ENCODE peak calls at places on chromosomes 2 and 18, in five cellular contexts. One of them, this sample, is unnamed.

GRCh38 chr2:120892967-120893667 is 157.4 kb downstream of the GLI2 start:
- DNase-seq in HepG2: no peak
- DNase-seq in K562: no peak
- DNase-seq in A549: no peak
- DNase-seq in GM23338: no peak
- DNase-seq in this sample: no peak

GRCh38 chr2:38966006-38966405 is 76.3 kb downstream of the ARHGEF33 start:
- DNase-seq in GM23338: no peak
- DNase-seq in K562: no peak
- DNase-seq in A549: no peak
- DNase-seq in HepG2: no peak
- DNase-seq in this sample: no peak

GRCh38 chr2:55452879-55453278 is 33.2 kb upstream of the CCDC88A start:
- DNase-seq in A549: no peak
- DNase-seq in GM23338: no peak
- DNase-seq in K562: no peak
- DNase-seq in HepG2: no peak
- DNase-seq in this sample: no peak

GRCh38 chr18:44801796-44802195 is 121.1 kb downstream of the SETBP1 start:
- DNase-seq in K562: no peak
- DNase-seq in A549: no peak
- DNase-seq in HepG2: no peak
- DNase-seq in GM23338: no peak
- DNase-seq in this sample: no peak

GRCh38 chr2:180523629-180524340 is 456.6 kb upstream of the UBE2E3 start:
- DNase-seq in A549: peak
- DNase-seq in K562: no peak
- DNase-seq in HepG2: no peak
- DNase-seq in GM23338: no peak
- DNase-seq in this sample: no peak

GRCh38 chr18:3179430-3180089 is 40.2 kb downstream of the MYOM1 start:
- DNase-seq in A549: no peak
- DNase-seq in K562: peak
- DNase-seq in GM23338: no peak
- DNase-seq in HepG2: no peak
- DNase-seq in this sample: peak

GRCh38 chr2:150997066-150997465 is 264.6 kb downstream of the RBM43 start:
- DNase-seq in K562: no peak
- DNase-seq in HepG2: no peak
- DNase-seq in GM23338: no peak
- DNase-seq in A549: no peak
- DNase-seq in this sample: no peak

GRCh38 chr2:96152301-96153165 is 7.3 kb upstream of the DUSP2 start:
- DNase-seq in A549: no peak
- DNase-seq in K562: no peak
- DNase-seq in HepG2: no peak
- DNase-seq in GM23338: no peak
- DNase-seq in this sample: no peak

GRCh38 chr2:173079968-173080860 is 4.6 kb downstream of the MAP3K20 start:
- DNase-seq in HepG2: no peak
- DNase-seq in GM23338: no peak
- DNase-seq in A549: peak
- DNase-seq in K562: no peak
- DNase-seq in this sample: no peak

GRCh38 chr2:75790121-75790520 is 79.4 kb upstream of the GCFC2 start:
- DNase-seq in GM23338: no peak
- DNase-seq in HepG2: no peak
- DNase-seq in A549: no peak
- DNase-seq in K562: no peak
- DNase-seq in this sample: no peak

GRCh38 chr2:133490412-133490958 is 77.8 kb downstream of the NCKAP5 start:
- DNase-seq in HepG2: no peak
- DNase-seq in K562: no peak
- DNase-seq in A549: no peak
- DNase-seq in GM23338: no peak
- DNase-seq in this sample: no peak

GRCh38 chr18:46096651-46097300 is 1.3 kb downstream of the ATP5F1A start:
- DNase-seq in GM23338: no peak
- DNase-seq in A549: peak
- DNase-seq in HepG2: no peak
- DNase-seq in K562: peak
- DNase-seq in this sample: no peak

GRCh38 chr2:189854956-189855355 is 70.7 kb downstream of the PMS1 start:
- DNase-seq in HepG2: no peak
- DNase-seq in GM23338: no peak
- DNase-seq in A549: no peak
- DNase-seq in K562: no peak
- DNase-seq in this sample: no peak
- TF ChIP-seq JUNB in HepG2: no peak
- TF ChIP-seq JUNB in GM23338: no peak
- TF ChIP-seq JUNB in A549: no peak
- TF ChIP-seq JUNB in K562: no peak
- TF ChIP-seq JUNB in this sample: no peak

GRCh38 chr18:74831571-74832250 is 234.0 kb downstream of the ZNF407 start:
- DNase-seq in A549: no peak
- DNase-seq in GM23338: no peak
- DNase-seq in K562: no peak
- DNase-seq in HepG2: no peak
- DNase-seq in this sample: no peak
- TF ChIP-seq JUNB in A549: no peak
- TF ChIP-seq JUNB in GM23338: no peak
- TF ChIP-seq JUNB in K562: no peak
- TF ChIP-seq JUNB in HepG2: no peak
- TF ChIP-seq JUNB in this sample: no peak

GRCh38 chr2:221425353-221425752 is 146.8 kb downstream of the EPHA4 start:
- DNase-seq in GM23338: no peak
- DNase-seq in K562: no peak
- DNase-seq in HepG2: no peak
- DNase-seq in A549: no peak
- DNase-seq in this sample: no peak

GRCh38 chr2:221426929-221427328 is 145.2 kb downstream of the EPHA4 start:
- DNase-seq in GM23338: no peak
- DNase-seq in HepG2: no peak
- DNase-seq in A549: no peak
- DNase-seq in K562: no peak
- DNase-seq in this sample: no peak

GRCh38 chr2:221422516-221423211 is 149.4 kb downstream of the EPHA4 start:
- DNase-seq in K562: no peak
- DNase-seq in A549: peak
- DNase-seq in GM23338: no peak
- DNase-seq in HepG2: no peak
- DNase-seq in this sample: no peak

GRCh38 chr2:221420245-221420644 is 151.9 kb downstream of the EPHA4 start:
- DNase-seq in A549: no peak
- DNase-seq in GM23338: no peak
- DNase-seq in HepG2: no peak
- DNase-seq in K562: no peak
- DNase-seq in this sample: peak

GRCh38 chr2:221423212-221423804 is 148.8 kb downstream of the EPHA4 start:
- DNase-seq in HepG2: no peak
- DNase-seq in GM23338: no peak
- DNase-seq in K562: no peak
- DNase-seq in A549: no peak
- DNase-seq in this sample: no peak
- TF ChIP-seq JUNB in HepG2: no peak
- TF ChIP-seq JUNB in GM23338: no peak
- TF ChIP-seq JUNB in K562: no peak
- TF ChIP-seq JUNB in A549: no peak
- TF ChIP-seq JUNB in this sample: no peak

DNA sequence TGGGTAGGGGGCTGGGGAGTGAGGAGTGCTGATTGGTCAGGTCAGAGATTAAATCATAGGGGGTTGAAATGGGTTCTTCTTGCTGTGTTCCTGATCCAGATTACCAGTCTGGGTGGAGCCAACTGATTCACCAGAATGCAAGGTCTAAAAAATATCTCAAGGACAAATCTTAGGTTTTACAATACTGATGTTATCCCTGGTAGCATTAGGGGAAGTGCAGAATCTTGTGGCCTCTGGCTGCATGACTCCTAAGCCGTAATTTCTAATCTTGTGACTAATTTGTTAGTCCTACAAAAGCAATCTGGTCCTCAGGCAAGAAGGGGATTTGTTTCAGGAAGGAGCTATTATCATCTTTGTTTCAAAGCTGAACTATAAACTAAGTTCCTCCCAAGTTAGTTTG is 289.2 kb upstream of the KYNU start:
- DNase-seq in HepG2: no peak
- DNase-seq in A549: no peak
- DNase-seq in GM23338: no peak
- DNase-seq in K562: no peak
- DNase-seq in this sample: no peak
- TF ChIP-seq JUNB in HepG2: no peak
- TF ChIP-seq JUNB in A549: no peak
- TF ChIP-seq JUNB in GM23338: no peak
- TF ChIP-seq JUNB in K562: no peak
- TF ChIP-seq JUNB in this sample: no peak

GRCh38 chr18:79523738-79524180 is 128.0 kb downstream of the NFATC1 start:
- DNase-seq in A549: no peak
- DNase-seq in K562: no peak
- DNase-seq in GM23338: no peak
- DNase-seq in HepG2: no peak
- DNase-seq in this sample: peak
- TF ChIP-seq JUNB in A549: no peak
- TF ChIP-seq JUNB in K562: no peak
- TF ChIP-seq JUNB in GM23338: no peak
- TF ChIP-seq JUNB in HepG2: no peak
- TF ChIP-seq JUNB in this sample: peak

GRCh38 chr2:212727751-212728150 is 189.1 kb upstream of the ERBB4 start:
- DNase-seq in K562: no peak
- DNase-seq in A549: no peak
- DNase-seq in GM23338: no peak
- DNase-seq in HepG2: no peak
- DNase-seq in this sample: peak
- TF ChIP-seq JUNB in K562: no peak
- TF ChIP-seq JUNB in A549: no peak
- TF ChIP-seq JUNB in GM23338: no peak
- TF ChIP-seq JUNB in HepG2: no peak
- TF ChIP-seq JUNB in this sample: peak

DNA sequence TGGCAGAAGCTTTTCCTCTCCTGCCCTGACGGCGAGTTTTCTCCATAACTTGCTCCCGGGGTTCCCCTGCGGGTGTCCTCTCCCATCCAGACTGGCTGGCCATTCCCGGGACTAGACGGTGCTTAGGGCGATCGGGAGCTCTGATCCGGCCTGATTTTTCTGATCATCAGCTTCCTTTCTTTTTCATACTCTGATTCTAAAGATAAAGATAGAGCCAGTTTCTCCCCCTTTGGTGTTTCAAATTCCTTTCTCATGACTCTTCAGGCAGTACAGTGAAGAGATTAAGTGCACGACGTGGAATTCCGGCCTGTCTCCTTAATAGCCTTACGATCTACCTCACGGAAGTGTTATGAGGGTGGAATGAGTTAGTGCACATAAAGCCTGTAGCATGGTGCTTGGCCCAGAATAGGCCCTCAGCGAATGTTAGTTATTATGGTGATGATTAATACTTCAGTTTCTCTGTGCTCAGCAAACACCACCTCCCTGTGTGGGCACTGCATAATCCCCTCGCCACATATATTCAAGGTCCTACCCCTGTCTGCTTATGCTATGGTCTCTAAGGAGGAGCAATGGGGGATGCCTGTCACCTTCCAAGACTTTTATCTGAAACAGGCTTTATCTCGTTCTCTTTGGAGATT is 254.9 kb downstream of the CDH2 start:
- DNase-seq in A549: peak
- DNase-seq in HepG2: peak
- DNase-seq in GM23338: peak
- DNase-seq in K562: no peak
- DNase-seq in this sample: no peak
- TF ChIP-seq JUNB in A549: no peak
- TF ChIP-seq JUNB in HepG2: no peak
- TF ChIP-seq JUNB in GM23338: no peak
- TF ChIP-seq JUNB in K562: no peak
- TF ChIP-seq JUNB in this sample: no peak

GRCh38 chr2:10331033-10331701 is 28.5 kb downstream of the HPCAL1 start:
- DNase-seq in K562: peak
- DNase-seq in HepG2: no peak
- DNase-seq in GM23338: peak
- DNase-seq in A549: peak
- DNase-seq in this sample: peak

GRCh38 chr2:10328667-10329583 is 26.2 kb downstream of the HPCAL1 start:
- DNase-seq in K562: no peak
- DNase-seq in HepG2: no peak
- DNase-seq in A549: no peak
- DNase-seq in GM23338: no peak
- DNase-seq in this sample: no peak

GRCh38 chr2:10330700-10331032 is 28.0 kb downstream of the HPCAL1 start:
- DNase-seq in K562: no peak
- DNase-seq in GM23338: no peak
- DNase-seq in A549: no peak
- DNase-seq in HepG2: no peak
- DNase-seq in this sample: no peak

GRCh38 chr2:10329584-10329879 is 26.8 kb downstream of the HPCAL1 start:
- DNase-seq in A549: no peak
- DNase-seq in HepG2: peak
- DNase-seq in K562: no peak
- DNase-seq in GM23338: no peak
- DNase-seq in this sample: no peak

DNA sequence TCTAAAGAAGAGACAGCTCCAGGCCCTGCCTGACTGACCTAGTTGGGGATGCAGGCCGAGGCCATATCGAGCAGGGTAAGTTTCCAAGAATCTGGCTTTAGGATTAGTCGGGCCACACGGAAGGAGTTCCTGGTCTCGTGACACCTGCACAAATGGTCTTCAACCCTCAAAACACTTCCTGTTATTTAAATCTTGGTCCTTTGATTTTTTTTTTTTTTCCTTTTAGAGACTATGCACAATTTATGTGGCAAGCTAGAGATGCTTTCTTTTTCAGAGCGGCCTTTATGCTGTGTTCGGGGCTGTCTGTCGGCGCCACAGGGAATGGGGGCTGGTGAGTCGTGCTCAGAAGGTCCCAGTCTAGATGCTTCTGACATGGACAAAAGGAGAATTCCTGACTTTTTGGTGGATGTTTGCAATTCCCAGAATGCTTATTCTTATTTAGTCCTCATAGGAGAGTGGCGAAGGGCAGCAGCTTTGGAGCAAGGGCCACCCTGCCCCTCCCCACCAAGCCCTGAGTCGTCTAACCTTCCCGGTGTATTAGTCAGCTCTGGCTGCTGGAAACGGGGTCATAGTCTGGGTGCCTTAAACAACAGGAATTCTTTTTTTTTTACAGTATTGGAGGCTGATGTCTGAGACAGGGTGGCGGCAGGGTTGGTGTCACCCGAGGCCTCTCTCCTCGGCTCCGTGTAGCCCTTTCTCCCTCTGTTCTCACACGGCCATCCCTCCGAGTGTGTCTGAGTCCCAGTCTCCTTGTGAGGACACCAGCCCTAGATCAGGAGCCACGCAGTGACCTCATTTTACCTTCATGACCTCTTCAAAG is 27.4 kb downstream of the HPCAL1 start:
- DNase-seq in HepG2: peak
- DNase-seq in A549: peak
- DNase-seq in GM23338: peak
- DNase-seq in K562: no peak
- DNase-seq in this sample: no peak
- TF ChIP-seq JUNB in HepG2: no peak
- TF ChIP-seq JUNB in A549: no peak
- TF ChIP-seq JUNB in GM23338: no peak
- TF ChIP-seq JUNB in K562: no peak
- TF ChIP-seq JUNB in this sample: no peak